ENCODE peak calls at places on chromosome 4, in seven cellular contexts. B is mucosa of descending colon; A is CD8-positive, alpha-beta memory T cell; K is spleen; O is HFF-Myc; X is A673; Y is right lobe of liver. U is an unnamed sample.
A peak's percentile ranks its signal among the peaks of the same experiment; 100 is the strongest.

GRCh38 chr4:36010531-36010930 is 233.8 kb downstream of the ARAP2 start:
- DNase-seq in Y (no peak), K (no peak), B (no peak), O (no peak), A (no peak), X (no peak), U (no peak)

GRCh38 chr4:56505269-56506109 is at the start of gene ARL9:
- DNase-seq in O (peak; percentile 37), K (peak; percentile 91), Y (peak; percentile 59), B (peak; percentile 78), X (peak; percentile 48), A (peak; percentile 42), U (no peak)

GRCh38 chr4:141132689-141133145 is 552 bp downstream of the RNF150 start:
- DNase-seq in K (peak; percentile 76), O (no peak), Y (peak; percentile 29), B (peak; percentile 32), A (no peak), X (peak; percentile 18), U (no peak)

GRCh38 chr4:27098034-27098433 is 237.4 kb downstream of the STIM2 start:
- DNase-seq in X (no peak), B (no peak), O (no peak), A (no peak), K (no peak), Y (no peak), U (no peak)

GRCh38 chr4:25863906-25864418 is 1.2 kb upstream of the SEL1L3 start:
- DNase-seq in O (no peak), A (no peak), K (peak; percentile 81), Y (no peak), B (peak; percentile 61), X (no peak), U (no peak)

GRCh38 chr4:98688416-98689290 is 30.2 kb upstream of the TSPAN5 start:
- DNase-seq in A (no peak), X (no peak), B (no peak), Y (no peak), O (peak; percentile 40), K (no peak), U (no peak)

GRCh38 chr4:156298230-156298629 is 344.6 kb upstream of the CTSO start:
- DNase-seq in O (peak; percentile 70), B (no peak), X (peak; percentile 24), A (no peak), Y (no peak), K (no peak), U (no peak)

GRCh38 chr4:8053688-8054449 is 104.7 kb downstream of the ABLIM2 start:
- DNase-seq in K (no peak), Y (no peak), O (no peak), B (no peak), X (no peak), A (no peak), U (no peak)

GRCh38 chr4:53586121-53586816 is 5.0 kb downstream of the LNX1 start:
- DNase-seq in X (peak; percentile 67), O (peak; percentile 26), A (no peak), B (no peak), Y (no peak), K (no peak), U (no peak)

GRCh38 chr4:17636696-17637351 is 22.4 kb downstream of the MED28 start:
- DNase-seq in X (peak; percentile 78), Y (peak; percentile 82), A (peak; percentile 65), O (no peak), K (peak; percentile 89), B (peak; percentile 84), U (no peak)

DNA sequence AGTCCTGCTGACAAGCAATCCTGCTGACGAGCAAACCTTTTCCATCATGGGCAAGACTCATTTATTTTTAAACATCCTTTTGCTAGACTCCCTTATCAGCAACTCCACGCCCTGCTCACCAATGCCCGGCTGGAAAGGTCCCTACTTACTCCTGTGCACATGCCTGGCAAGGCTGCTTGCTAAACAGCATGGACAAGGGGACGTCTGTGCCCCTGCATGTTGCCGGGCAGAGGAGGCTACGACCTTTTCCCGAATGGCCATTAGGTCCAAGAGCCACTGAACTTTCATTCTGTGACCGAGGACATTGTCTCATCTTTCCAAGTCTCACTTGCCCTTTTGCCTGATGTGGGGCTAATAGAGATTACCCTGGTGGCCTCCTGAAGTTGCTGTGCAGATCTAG is 98.6 kb downstream of the MGST2 start:
- DNase-seq in K (no peak), O (no peak), B (peak; percentile 29), X (no peak), A (no peak), Y (no peak), U (no peak)
- H3K4me3 ChIP-seq in K (peak overlapping the region; percentile 28), O (no peak overlapping the region), B (no peak overlapping the region), X (no peak overlapping the region), A (no peak overlapping the region), Y (no peak overlapping the region), U (no peak overlapping the region)

GRCh38 chr4:153433753-153434105 is 32.4 kb upstream of the TMEM131L start:
- DNase-seq in B (no peak), Y (no peak), A (no peak), X (no peak), K (no peak), O (no peak), U (no peak)
- H3K4me3 ChIP-seq in B (no peak overlapping the region), Y (no peak overlapping the region), A (peak overlapping the region; percentile 60), X (no peak overlapping the region), K (no peak overlapping the region), O (no peak overlapping the region), U (no peak overlapping the region)

GRCh38 chr4:88613417-88613875 is 21.2 kb downstream of the HERC3 start:
- DNase-seq in Y (no peak), B (no peak), K (no peak), X (peak; percentile 55), O (no peak), A (no peak), U (no peak)
- H3K4me3 ChIP-seq in Y (no peak overlapping the region), B (no peak overlapping the region), K (no peak overlapping the region), X (no peak overlapping the region), O (no peak overlapping the region), A (peak overlapping the region; percentile 56), U (no peak overlapping the region)

DNA sequence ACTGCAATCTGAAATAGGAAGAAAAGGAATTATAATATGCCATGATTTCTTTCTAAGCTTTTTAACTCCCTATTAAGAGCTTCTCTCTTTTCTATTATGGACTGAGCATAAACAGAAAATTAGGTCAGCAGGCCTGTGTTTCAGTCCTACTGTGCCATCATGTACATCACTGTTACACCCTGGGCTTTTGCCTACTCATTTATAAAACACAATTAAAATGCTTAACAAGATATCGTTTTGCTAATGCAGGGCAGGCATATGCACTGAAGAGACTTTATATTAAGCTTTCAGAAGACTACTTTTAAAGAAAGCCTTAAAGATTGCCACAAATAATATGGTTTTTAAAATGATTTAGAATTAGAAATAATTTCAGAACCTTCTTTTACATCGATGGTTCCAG is 828 bp upstream of the BBS12 start:
- DNase-seq in O (no peak), A (no peak), K (no peak), Y (no peak), X (no peak), B (no peak), U (no peak)
- H3K4me3 ChIP-seq in O (peak overlapping the region; percentile 75), A (no peak overlapping the region), K (peak overlapping the region; percentile 85), Y (no peak overlapping the region), X (peak overlapping the region; percentile 68), B (peak overlapping the region; percentile 35), U (peak overlapping the region; percentile 92)

U was measured in esophagus squamous epithelium.